ENCODE peak calls at places on chromosomes 3 and 15, in seven cellular contexts. A is GM12878, H is HCT116, W is H1, C is SK-N-SH, R is K562, J is HepG2. T is an unnamed sample.
A peak's percentile ranks its signal among the peaks of the same experiment; 100 is the strongest.

GRCh38 chr15:88894348-88894818 is 961 bp downstream of the HAPLN3 start:
- DNase-seq in W (no peak), H (no peak), R (peak; percentile 76), J (peak; percentile 49), A (no peak), C (peak; percentile 80), T (peak; percentile 65)

GRCh38 chr3:23704316-23704715 is 101.4 kb upstream of the UBE2E1 start:
- DNase-seq in C (no peak), A (no peak), W (no peak), J (no peak), R (no peak), H (no peak), T (no peak)

GRCh38 chr15:38145671-38146111 is 106.9 kb upstream of the SPRED1 start:
- DNase-seq in R (no peak), A (no peak), W (no peak), C (no peak), J (no peak), H (no peak), T (no peak)

GRCh38 chr3:18111702-18112311 is 313.3 kb downstream of the SATB1 start:
- DNase-seq in C (peak; percentile 52), H (peak; percentile 34), R (no peak), A (peak; percentile 31), W (no peak), J (peak; percentile 5), T (peak; percentile 14)

GRCh38 chr15:85543741-85544155 is 163.3 kb downstream of the AKAP13 start:
- DNase-seq in R (no peak), C (no peak), J (no peak), H (no peak), W (peak; percentile 13), A (no peak), T (peak; percentile 53)

GRCh38 chr3:187750041-187750512 is 4.8 kb upstream of the BCL6 start:
- DNase-seq in C (no peak), W (no peak), R (no peak), H (peak; percentile 82), J (peak; percentile 92), A (no peak), T (peak; percentile 100)

GRCh38 chr3:131356006-131356405 is 25.6 kb upstream of the NUDT16 start:
- DNase-seq in J (no peak), H (no peak), A (no peak), C (no peak), W (no peak), R (no peak), T (no peak)

GRCh38 chr15:32029409-32029861 is 880 bp upstream of the CHRNA7 start:
- DNase-seq in R (no peak), H (no peak), W (no peak), C (peak; percentile 80), A (no peak), J (no peak), T (no peak)

GRCh38 chr3:25281041-25281842 is 146.8 kb upstream of the RARB start:
- DNase-seq in J (no peak), A (no peak), W (no peak), H (no peak), R (no peak), C (no peak), T (no peak)

GRCh38 chr3:123476967-123477750 is 28.3 kb upstream of the ADCY5 start:
- DNase-seq in R (no peak), W (no peak), C (no peak), J (no peak), A (no peak), H (no peak), T (no peak)

GRCh38 chr15:100096700-100097099 is 245.1 kb downstream of the ADAMTS17 start:
- DNase-seq in R (no peak), J (no peak), H (no peak), W (no peak), A (no peak), C (no peak), T (no peak)

GRCh38 chr3:38109580-38110313 is 27.2 kb downstream of the ACAA1 start:
- DNase-seq in H (no peak), W (no peak), J (no peak), A (no peak), R (no peak), C (no peak), T (no peak)

GRCh38 chr15:76108021-76108723 is 48.4 kb downstream of the TMEM266 start:
- DNase-seq in J (no peak), A (no peak), R (no peak), W (no peak), C (no peak), H (no peak), T (no peak)

GRCh38 chr15:82848201-82848993 is 39.0 kb downstream of the WHAMM start:
- DNase-seq in W (no peak), H (no peak), R (no peak), A (no peak), C (no peak), J (no peak), T (no peak)

GRCh38 chr3:71345429-71346027 is 238.0 kb downstream of the FOXP1 start:
- DNase-seq in H (no peak), J (no peak), C (no peak), W (no peak), R (no peak), A (no peak), T (no peak)

GRCh38 chr15:25508369-25509002 is 69.7 kb upstream of the UBE3A start:
- DNase-seq in C (peak; percentile 59), A (no peak), J (peak; percentile 7), R (peak; percentile 52), H (peak; percentile 1), W (no peak), T (peak; percentile 34)

GRCh38 chr15:70236306-70237103 is 138.8 kb upstream of the TLE3 start:
- DNase-seq in C (no peak), H (no peak), W (no peak), A (no peak), R (no peak), J (no peak), T (no peak)

GRCh38 chr15:80059786-80060489 is 462 bp downstream of the ZFAND6 start:
- DNase-seq in J (peak; percentile 24), A (no peak), C (peak; percentile 92), W (peak; percentile 27), H (peak; percentile 32), R (peak; percentile 83), T (no peak)

GRCh38 chr3:159244927-159245326 is 443.1 kb downstream of the MFSD1 start:
- DNase-seq in A (no peak), J (no peak), R (no peak), W (no peak), C (no peak), H (no peak), T (no peak)

GRCh38 chr3:17412950-17413530 is 329.4 kb downstream of the TBC1D5 start:
- DNase-seq in A (peak; percentile 41), W (no peak), H (peak; percentile 56), R (peak; percentile 75), J (peak; percentile 64), C (peak; percentile 20), T (peak; percentile 79)

GRCh38 chr3:124272611-124273151 is 280.8 kb upstream of the ROPN1 start:
- DNase-seq in W (no peak), R (no peak), A (no peak), C (no peak), J (no peak), H (no peak), T (no peak)

GRCh38 chr3:122680381-122681293 is at the start of gene PARP14:
- DNase-seq in C (peak; percentile 77), J (peak; percentile 55), R (peak; percentile 73), A (no peak), H (no peak), W (no peak), T (peak; percentile 73)

GRCh38 chr3:58866079-58866478 is 183.7 kb downstream of the CFAP20DC start:
- DNase-seq in W (no peak), R (no peak), H (no peak), J (no peak), A (no peak), C (no peak), T (no peak)

GRCh38 chr3:151520105-151520504 is 59.2 kb upstream of the IGSF10 start:
- DNase-seq in A (no peak), C (no peak), R (no peak), J (no peak), H (no peak), W (no peak), T (no peak)

GRCh38 chr3:156750874-156751245 is 75.3 kb upstream of the LEKR1 start:
- DNase-seq in J (no peak), C (no peak), A (no peak), R (no peak), H (no peak), W (no peak), T (no peak)

GRCh38 chr3:18402140-18402834 is 22.9 kb downstream of the SATB1 start:
- DNase-seq in W (no peak), H (no peak), R (no peak), C (no peak), J (no peak), A (no peak), T (no peak)

GRCh38 chr15:61124195-61124594 is 104.9 kb downstream of the RORA start:
- DNase-seq in J (no peak), H (no peak), R (no peak), C (no peak), W (no peak), A (no peak), T (no peak)

GRCh38 chr3:107271787-107272387 is 105.4 kb upstream of the CCDC54 start:
- DNase-seq in J (peak; percentile 18), H (peak; percentile 19), R (no peak), A (no peak), C (peak; percentile 36), W (no peak), T (peak; percentile 62)

GRCh38 chr3:94776401-94776915 is 713.6 kb downstream of the NSUN3 start:
- DNase-seq in C (no peak), W (no peak), R (no peak), A (no peak), J (no peak), H (no peak), T (no peak)
- TF ChIP-seq JUND in C (no peak), W (no peak), R (no peak), A (no peak), J (no peak), H (no peak), T (no peak)

GRCh38 chr3:65142476-65142875 is 454.7 kb upstream of the ADAMTS9 start:
- DNase-seq in J (no peak), R (no peak), A (no peak), W (no peak), H (no peak), C (no peak), T (no peak)
- TF ChIP-seq JUND in J (no peak), R (no peak), A (no peak), W (no peak), H (no peak), C (no peak), T (no peak)

GRCh38 chr15:89912145-89912673 is 543 bp downstream of the ARPIN start:
- DNase-seq in A (no peak), H (no peak), R (no peak), W (no peak), C (peak; percentile 76), J (no peak), T (no peak)
- TF ChIP-seq JUND in A (no peak), H (no peak), R (no peak), W (no peak), C (no peak), J (no peak), T (no peak)

GRCh38 chr3:73716418-73716817 is 91.7 kb upstream of the PDZRN3 start:
- DNase-seq in J (no peak), R (no peak), H (no peak), W (no peak), C (no peak), A (no peak), T (no peak)
- TF ChIP-seq JUND in J (no peak), R (no peak), H (no peak), W (no peak), C (peak; percentile 57), A (no peak), T (no peak)